ENCODE peak calls at places on chromosomes 12 and 14, in four cellular contexts. One of them, this sample, is unnamed.

GRCh38 chr14:80434574-80435321 is 223.4 kb upstream of the DIO2 start:
- DNase-seq in CD4-positive, CD25-positive, alpha-beta regulatory T cell: no peak
- DNase-seq in Peyer's patch: no peak
- DNase-seq in activated naive CD4-positive, alpha-beta T cell: no peak
- DNase-seq in this sample: no peak

GRCh38 chr12:69243099-69244084 is 4.0 kb downstream of the CPSF6 start:
- DNase-seq in CD4-positive, CD25-positive, alpha-beta regulatory T cell: no peak
- DNase-seq in Peyer's patch: no peak
- DNase-seq in activated naive CD4-positive, alpha-beta T cell: no peak
- DNase-seq in this sample: no peak

GRCh38 chr14:71620401-71620800 is 311.8 kb upstream of the RGS6 start:
- DNase-seq in CD4-positive, CD25-positive, alpha-beta regulatory T cell: no peak
- DNase-seq in Peyer's patch: no peak
- DNase-seq in activated naive CD4-positive, alpha-beta T cell: no peak
- DNase-seq in this sample: no peak

GRCh38 chr12:19030603-19031002 is 98.9 kb upstream of the PLEKHA5 start:
- DNase-seq in CD4-positive, CD25-positive, alpha-beta regulatory T cell: no peak
- DNase-seq in Peyer's patch: no peak
- DNase-seq in activated naive CD4-positive, alpha-beta T cell: no peak
- DNase-seq in this sample: no peak

GRCh38 chr12:46677749-46678148 is 148.0 kb downstream of the SLC38A4 start:
- DNase-seq in CD4-positive, CD25-positive, alpha-beta regulatory T cell: peak; percentile 9
- DNase-seq in Peyer's patch: no peak
- DNase-seq in activated naive CD4-positive, alpha-beta T cell: no peak
- DNase-seq in this sample: peak; percentile 35

GRCh38 chr14:67722293-67722692 is 20.6 kb downstream of the RDH12 start:
- DNase-seq in CD4-positive, CD25-positive, alpha-beta regulatory T cell: no peak
- DNase-seq in Peyer's patch: no peak
- DNase-seq in activated naive CD4-positive, alpha-beta T cell: no peak
- DNase-seq in this sample: no peak

GRCh38 chr12:49708851-49709250 is 1.6 kb upstream of the FMNL3 start:
- DNase-seq in CD4-positive, CD25-positive, alpha-beta regulatory T cell: no peak
- DNase-seq in Peyer's patch: no peak
- DNase-seq in activated naive CD4-positive, alpha-beta T cell: no peak
- DNase-seq in this sample: no peak

GRCh38 chr12:8030189-8030588 is 2.3 kb upstream of the FOXJ2 start:
- DNase-seq in CD4-positive, CD25-positive, alpha-beta regulatory T cell: no peak
- DNase-seq in Peyer's patch: no peak
- DNase-seq in activated naive CD4-positive, alpha-beta T cell: no peak
- DNase-seq in this sample: no peak

GRCh38 chr12:131041216-131041967 is 87.7 kb downstream of the ADGRD1 start:
- DNase-seq in CD4-positive, CD25-positive, alpha-beta regulatory T cell: no peak
- DNase-seq in Peyer's patch: no peak
- DNase-seq in activated naive CD4-positive, alpha-beta T cell: no peak
- DNase-seq in this sample: no peak

GRCh38 chr12:43241971-43242370 is 310.0 kb downstream of the ADAMTS20 start:
- DNase-seq in CD4-positive, CD25-positive, alpha-beta regulatory T cell: no peak
- DNase-seq in Peyer's patch: no peak
- DNase-seq in activated naive CD4-positive, alpha-beta T cell: no peak
- DNase-seq in this sample: no peak

GRCh38 chr14:90839024-90839888 is 23.0 kb upstream of the TTC7B start:
- DNase-seq in CD4-positive, CD25-positive, alpha-beta regulatory T cell: no peak
- DNase-seq in Peyer's patch: no peak
- DNase-seq in activated naive CD4-positive, alpha-beta T cell: no peak
- DNase-seq in this sample: no peak

GRCh38 chr12:53770281-53770680 is 18.5 kb upstream of the CISTR start:
- DNase-seq in CD4-positive, CD25-positive, alpha-beta regulatory T cell: no peak
- DNase-seq in Peyer's patch: no peak
- DNase-seq in activated naive CD4-positive, alpha-beta T cell: no peak
- DNase-seq in this sample: no peak

GRCh38 chr12:74719447-74719846 is 181.8 kb downstream of the ATXN7L3B start:
- DNase-seq in CD4-positive, CD25-positive, alpha-beta regulatory T cell: no peak
- DNase-seq in Peyer's patch: no peak
- DNase-seq in activated naive CD4-positive, alpha-beta T cell: no peak
- DNase-seq in this sample: no peak

GRCh38 chr12:127162902-127163301 is 1104.1 kb upstream of the TMEM132C start:
- DNase-seq in CD4-positive, CD25-positive, alpha-beta regulatory T cell: peak; percentile 13
- DNase-seq in Peyer's patch: peak; percentile 20
- DNase-seq in activated naive CD4-positive, alpha-beta T cell: no peak
- DNase-seq in this sample: peak; percentile 33

GRCh38 chr14:68079941-68080697 is 260.5 kb downstream of the RAD51B start:
- DNase-seq in CD4-positive, CD25-positive, alpha-beta regulatory T cell: no peak
- DNase-seq in Peyer's patch: no peak
- DNase-seq in activated naive CD4-positive, alpha-beta T cell: no peak
- DNase-seq in this sample: no peak

GRCh38 chr14:78291958-78292357 is 121.8 kb downstream of the NRXN3 start:
- DNase-seq in CD4-positive, CD25-positive, alpha-beta regulatory T cell: no peak
- DNase-seq in Peyer's patch: no peak
- DNase-seq in activated naive CD4-positive, alpha-beta T cell: no peak
- DNase-seq in this sample: no peak

GRCh38 chr12:1590083-1590979 is 4.0 kb downstream of the FBXL14 start:
- DNase-seq in CD4-positive, CD25-positive, alpha-beta regulatory T cell: no peak
- DNase-seq in Peyer's patch: no peak
- DNase-seq in activated naive CD4-positive, alpha-beta T cell: no peak
- DNase-seq in this sample: no peak

GRCh38 chr12:108896817-108897216 is 16.9 kb downstream of the DAO start:
- DNase-seq in CD4-positive, CD25-positive, alpha-beta regulatory T cell: no peak
- DNase-seq in Peyer's patch: no peak
- DNase-seq in activated naive CD4-positive, alpha-beta T cell: no peak
- DNase-seq in this sample: no peak

GRCh38 chr12:80777587-80777986 is 60.9 kb downstream of the MYF5 start:
- DNase-seq in CD4-positive, CD25-positive, alpha-beta regulatory T cell: no peak
- DNase-seq in Peyer's patch: no peak
- DNase-seq in activated naive CD4-positive, alpha-beta T cell: no peak
- DNase-seq in this sample: no peak

This sample was measured in Jurkat, Clone E6-1.